ENCODE peak calls at places on chromosomes 1 and 21, in six cellular contexts. C is ACHN; U is anterior cingulate cortex; Z is HFFc6; H is HS-5; T is CD4-positive, alpha-beta T cell. J is an unnamed sample.

GRCh38 chr1:36109041-36109679 is 15.9 kb downstream of the COL8A2 start:
- DNase-seq in C (peak), U (no peak), Z (peak), H (no peak), T (peak), J (peak)

GRCh38 chr1:162732566-162733335 is 57.8 kb upstream of the HSD17B7 start:
- DNase-seq in C (no peak), U (peak), Z (no peak), H (no peak), T (no peak), J (no peak)

GRCh38 chr1:224067207-224067606 is 46.7 kb upstream of the FBXO28 start:
- DNase-seq in C (no peak), U (no peak), Z (no peak), H (no peak), T (no peak), J (no peak)

GRCh38 chr1:67831850-67832513 is 1.3 kb downstream of the GNG12 start:
- DNase-seq in C (peak), U (no peak), Z (peak), H (peak), T (no peak), J (peak)

GRCh38 chr1:157968503-157968902 is 24.9 kb upstream of the KIRREL1 start:
- DNase-seq in C (peak), U (no peak), Z (peak), H (peak), T (no peak), J (peak)

GRCh38 chr1:12539705-12540579 is 78.1 kb downstream of the DHRS3 start:
- DNase-seq in C (no peak), U (no peak), Z (peak), H (no peak), T (no peak), J (peak)

GRCh38 chr1:231091853-231092301 is 51.8 kb upstream of the FAM89A start:
- DNase-seq in C (peak), U (no peak), Z (no peak), H (no peak), T (peak), J (no peak)

GRCh38 chr1:192609110-192610079 is 26.6 kb upstream of the RGS13 start:
- DNase-seq in C (no peak), U (peak), Z (no peak), H (no peak), T (peak), J (no peak)

GRCh38 chr21:35649186-35649585 is 411.1 kb downstream of the SETD4 start:
- DNase-seq in C (no peak), U (no peak), Z (peak), H (no peak), T (no peak), J (peak)

GRCh38 chr1:58551741-58552140 is 5.2 kb upstream of the OMA1 start:
- DNase-seq in C (no peak), U (no peak), Z (no peak), H (no peak), T (no peak), J (no peak)

GRCh38 chr1:239718571-239718970 is 332.2 kb downstream of the CHRM3 start:
- DNase-seq in C (no peak), U (no peak), Z (no peak), H (no peak), T (no peak), J (no peak)

GRCh38 chr1:19703280-19703679 is 38.6 kb downstream of the HTR6 start:
- DNase-seq in C (no peak), U (no peak), Z (no peak), H (no peak), T (no peak), J (no peak)

GRCh38 chr21:45109831-45110492 is 35.6 kb downstream of the ADARB1 start:
- DNase-seq in C (no peak), U (no peak), Z (no peak), H (no peak), T (no peak), J (peak)

GRCh38 chr1:87678221-87678715 is 349.6 kb downstream of the LMO4 start:
- DNase-seq in C (no peak), U (no peak), Z (no peak), H (no peak), T (no peak), J (no peak)

GRCh38 chr1:27488523-27489138 is 1.3 kb downstream of the WASF2 start:
- DNase-seq in C (peak), U (no peak), Z (peak), H (no peak), T (no peak), J (no peak)

GRCh38 chr1:196407358-196408041 is 200.7 kb downstream of the KCNT2 start:
- DNase-seq in C (peak), U (no peak), Z (peak), H (no peak), T (no peak), J (no peak)

GRCh38 chr1:59155326-59155725 is 141.6 kb upstream of the FGGY start:
- DNase-seq in C (no peak), U (no peak), Z (no peak), H (no peak), T (no peak), J (no peak)

GRCh38 chr1:44817771-44818495 is 9.6 kb downstream of the BTBD19 start:
- DNase-seq in C (no peak), U (no peak), Z (no peak), H (no peak), T (no peak), J (no peak)

GRCh38 chr1:13732971-13733667 is 33.1 kb downstream of the PRDM2 start:
- DNase-seq in C (no peak), U (no peak), Z (no peak), H (no peak), T (no peak), J (no peak)

GRCh38 chr1:8055973-8056372 is 29.9 kb upstream of the ERRFI1 start:
- DNase-seq in C (no peak), U (no peak), Z (peak), H (peak), T (no peak), J (peak)

GRCh38 chr1:55143686-55144085 is 71.5 kb downstream of the USP24 start:
- DNase-seq in C (no peak), U (no peak), Z (no peak), H (no peak), T (no peak), J (no peak)

GRCh38 chr21:45248893-45249381 is 38.8 kb downstream of the POFUT2 start:
- DNase-seq in C (peak), U (no peak), Z (no peak), H (no peak), T (no peak), J (no peak)

GRCh38 chr21:31326478-31327247 is 17.4 kb downstream of the TIAM1 start:
- DNase-seq in C (no peak), U (no peak), Z (no peak), H (no peak), T (no peak), J (no peak)

J was measured in hepatic stellate cell.